ENCODE peak calls at places on chromosomes 3 and 15, in five cellular contexts. M is cardiac fibroblast, L is endothelial cell, N is fibroblast of mammary gland, O is WTC11. J is an unnamed sample.

GRCh38 chr3:188241883-188242282 is 87.9 kb downstream of the LPP start:
- DNase-seq in M (no peak), N (peak; percentile 58), L (no peak), O (no peak), J (no peak)

GRCh38 chr3:127784865-127785710 is 37.2 kb downstream of the MGLL start:
- DNase-seq in M (no peak), L (no peak), N (no peak), O (no peak), J (no peak)

GRCh38 chr15:29337156-29337959 is 67.7 kb upstream of the NSMCE3 start:
- DNase-seq in L (no peak), N (peak; percentile 39), O (no peak), M (peak; percentile 52), J (no peak)

GRCh38 chr3:24802614-24803013 is 308.0 kb upstream of the THRB start:
- DNase-seq in L (no peak), M (no peak), O (no peak), N (no peak), J (no peak)

GRCh38 chr3:85481411-85482192 is 522.8 kb downstream of the CADM2 start:
- DNase-seq in N (no peak), L (no peak), O (no peak), M (no peak), J (no peak)

GRCh38 chr15:84570164-84570692 is 30.6 kb upstream of the ZSCAN2 start:
- DNase-seq in O (peak; percentile 45), N (peak; percentile 36), L (peak; percentile 15), M (peak; percentile 54), J (no peak)

GRCh38 chr3:71874618-71875017 is 89.7 kb upstream of the PROK2 start:
- DNase-seq in O (no peak), M (no peak), N (no peak), L (no peak), J (no peak)

GRCh38 chr3:155462672-155463071 is 169.2 kb upstream of the STRIT1 start:
- DNase-seq in L (no peak), M (no peak), O (no peak), N (no peak), J (no peak)

GRCh38 chr3:71087109-71088018 is 496.2 kb downstream of the FOXP1 start:
- DNase-seq in O (no peak), N (peak; percentile 82), M (peak; percentile 39), L (no peak), J (no peak)

GRCh38 chr3:4826237-4827100 is 152.8 kb upstream of the BHLHE40 start:
- DNase-seq in M (peak; percentile 40), N (peak; percentile 36), L (no peak), O (no peak), J (no peak)

GRCh38 chr3:148955544-148956346 is 35.6 kb upstream of the GYG1 start:
- DNase-seq in M (peak; percentile 96), O (no peak), N (peak; percentile 93), L (peak; percentile 57), J (peak; percentile 36)

GRCh38 chr3:146275476-146275875 is 24.6 kb upstream of the PLSCR4 start:
- DNase-seq in N (no peak), O (no peak), M (no peak), L (no peak), J (no peak)

GRCh38 chr3:14532691-14533456 is 7.3 kb downstream of the GRIP2 start:
- DNase-seq in L (peak; percentile 47), M (peak; percentile 5), O (peak; percentile 91), N (peak; percentile 10), J (no peak)

GRCh38 chr3:102979682-102980378 is 545.0 kb downstream of the ZPLD1 start:
- DNase-seq in L (no peak), O (no peak), N (peak; percentile 94), M (peak; percentile 95), J (no peak)

GRCh38 chr3:159872374-159873109 is 116.1 kb upstream of the IL12A start:
- DNase-seq in O (no peak), L (no peak), M (peak; percentile 66), N (peak; percentile 95), J (no peak)

GRCh38 chr15:43215961-43216360 is 4.9 kb downstream of the EPB42 start:
- DNase-seq in L (no peak), M (no peak), N (no peak), O (no peak), J (no peak)

GRCh38 chr15:43220991-43221403 is at the start of gene EPB42:
- DNase-seq in M (no peak), N (no peak), O (no peak), L (no peak), J (no peak)

GRCh38 chr15:43219929-43220886 is 610 bp downstream of the EPB42 start:
- DNase-seq in M (no peak), N (no peak), O (no peak), L (no peak), J (no peak)

GRCh38 chr15:43214592-43215295 is 6.1 kb downstream of the EPB42 start:
- DNase-seq in L (no peak), M (no peak), O (no peak), N (no peak), J (no peak)

DNA sequence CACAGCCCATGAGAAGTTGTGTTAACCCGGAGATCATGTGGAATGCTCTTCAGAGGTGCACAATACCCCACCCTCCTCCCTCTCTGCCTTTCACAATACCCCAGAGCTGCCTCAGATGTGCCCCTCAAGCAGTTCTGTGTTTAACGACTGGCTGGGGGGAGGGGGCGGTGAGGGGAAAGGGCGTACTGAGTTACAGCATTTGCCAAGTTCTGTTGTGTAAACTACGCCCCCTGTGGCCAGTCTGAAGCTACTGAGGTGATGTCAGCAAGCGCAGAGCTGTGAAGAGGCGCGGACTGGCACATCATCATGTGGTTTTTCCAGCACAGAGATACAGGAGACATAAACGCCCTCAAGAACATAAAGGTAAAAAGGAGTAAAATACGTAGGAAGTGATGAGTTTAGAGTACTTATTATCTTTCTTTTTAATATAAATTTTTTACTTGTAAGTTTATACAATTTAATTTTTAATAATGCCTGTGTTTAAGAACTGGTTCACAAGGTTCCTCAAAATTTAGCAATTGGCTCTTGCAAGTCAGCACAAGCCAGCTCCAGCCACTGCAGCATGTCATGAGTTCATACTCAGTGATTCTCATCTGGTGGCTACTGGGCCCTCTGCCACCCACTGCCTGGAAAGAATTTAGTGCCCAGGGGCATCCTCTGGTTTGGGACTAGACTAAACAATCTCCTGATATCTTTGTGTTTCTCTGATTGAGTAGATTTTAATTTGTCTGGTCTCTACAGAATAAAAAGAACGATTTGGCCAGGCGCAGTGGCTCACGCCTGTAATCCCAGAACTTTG is 1.7 kb downstream of the EPB42 start:
- DNase-seq in M (peak; percentile 16), N (peak; percentile 19), L (peak; percentile 59), O (peak; percentile 80), J (peak; percentile 52)
- TF ChIP-seq CTCF in M (peak; percentile 33), N (peak; percentile 21), L (peak; percentile 55), O (peak; percentile 67), J (peak; percentile 39)

DNA sequence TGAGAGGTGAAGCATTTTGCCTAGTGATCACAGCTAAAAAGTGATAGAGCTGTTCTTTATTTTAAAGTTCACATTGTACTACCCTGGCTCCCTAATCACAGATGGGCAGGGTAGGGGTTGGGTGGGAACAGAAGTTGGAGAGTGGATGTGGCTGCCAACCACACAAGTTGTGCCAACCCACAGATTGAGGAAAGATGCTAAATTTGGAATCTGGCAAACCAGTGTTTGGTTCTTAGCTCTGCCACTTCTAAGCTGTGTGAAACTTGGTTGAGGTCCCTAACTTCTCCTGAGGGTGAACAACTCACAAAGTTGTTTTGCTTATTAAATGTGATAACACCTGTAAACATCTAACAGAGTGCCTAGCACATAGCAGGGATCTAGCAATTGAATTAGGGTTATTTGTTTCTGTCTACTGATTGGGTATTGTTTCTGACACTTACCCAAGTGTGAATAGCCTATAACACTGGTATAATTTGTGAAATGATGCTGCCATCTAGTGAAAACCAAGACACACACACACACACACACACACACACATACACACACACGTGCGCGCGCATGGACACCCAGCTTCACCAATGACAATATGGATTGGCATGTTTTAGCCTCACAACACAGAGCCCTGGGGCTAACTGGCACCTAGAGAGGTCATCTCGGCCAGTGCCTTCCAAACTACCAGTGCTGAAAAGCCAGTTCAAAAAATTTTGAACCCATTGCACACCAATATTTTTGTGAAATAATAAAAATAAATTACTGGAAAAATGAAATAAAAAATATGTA is 25.3 kb downstream of the ADGRG7 start:
- DNase-seq in N (peak; percentile 42), O (no peak), M (peak; percentile 35), L (peak; percentile 26), J (peak; percentile 3)
- TF ChIP-seq CTCF in N (no peak), O (no peak), M (no peak), L (no peak), J (no peak)

DNA sequence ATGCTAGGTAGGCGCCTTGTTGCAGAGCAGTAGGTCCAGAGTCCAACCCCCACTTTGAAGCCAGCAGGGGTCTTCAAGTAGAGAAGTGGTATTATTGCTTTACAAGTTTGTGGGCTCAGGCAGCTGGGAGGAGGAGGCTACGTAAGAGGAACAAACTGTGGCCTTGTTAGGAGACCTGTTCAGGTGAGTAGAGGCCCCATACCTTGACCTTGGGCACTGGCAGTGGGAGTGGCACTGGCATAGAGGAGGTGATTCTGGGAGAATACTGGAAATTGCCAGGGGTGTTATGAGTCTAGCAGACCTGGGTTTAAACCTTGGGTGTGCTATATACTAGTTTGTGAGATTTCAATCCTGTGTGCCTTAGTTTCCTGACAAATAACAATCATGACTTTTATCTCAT is 34.6 kb upstream of the SCAANT1 start:
- DNase-seq in N (no peak), O (no peak), M (no peak), L (no peak), J (no peak)
- TF ChIP-seq CTCF in N (no peak), O (no peak), M (no peak), L (no peak), J (no peak)

GRCh38 chr3:66858656-66859381 is 139.3 kb upstream of the KBTBD8 start:
- DNase-seq in O (peak; percentile 83), L (peak; percentile 17), M (no peak), N (no peak), J (no peak)
- TF ChIP-seq CTCF in O (peak; percentile 49), L (peak; percentile 34), M (no peak), N (no peak), J (peak; percentile 17)

DNA sequence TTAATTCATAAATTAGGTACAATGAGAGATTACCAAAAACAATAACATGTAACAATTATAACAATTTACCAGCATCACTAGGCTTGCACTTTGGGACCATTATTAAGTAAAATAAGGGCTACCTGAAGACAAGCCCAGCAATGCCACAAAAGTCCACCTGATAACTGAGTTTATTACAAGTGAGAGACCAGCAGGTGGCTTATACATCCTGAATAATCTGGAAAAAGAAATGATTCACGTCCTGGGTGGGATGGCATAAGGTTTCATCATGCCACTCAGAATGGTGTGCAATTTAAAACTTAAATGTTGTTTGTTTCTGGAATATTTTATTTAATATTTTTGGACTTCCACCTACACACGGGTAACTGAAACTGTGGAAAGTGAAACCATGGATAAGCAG is 1287.1 kb upstream of the GBE1 start:
- DNase-seq in L (no peak), M (no peak), O (no peak), N (no peak), J (no peak)
- TF ChIP-seq CTCF in L (no peak), M (no peak), O (no peak), N (no peak), J (no peak)

GRCh38 chr15:25268166-25268565 is 170.7 kb downstream of the UBE3A start:
- DNase-seq in N (no peak), O (no peak), M (no peak), L (no peak), J (no peak)
- TF ChIP-seq CTCF in N (no peak), O (no peak), M (no peak), L (no peak), J (peak; percentile 20)

J was measured in nephron progenitor cell.